ENCODE peak calls at places on chromosomes 1 and 21, in ten cellular contexts. T is BJ; N is H7; W is adipocyte; L is aorta; I is lung; F is choroid plexus epithelial cell; H is CD8-positive, alpha-beta T cell; B is GM23248; R is brain microvascular endothelial cell. P is an unnamed sample.

GRCh38 chr1:47711211-47711847 is 273.5 kb downstream of the FOXD2 start:
- DNase-seq in T (no peak), N (no peak), W (no peak), L (no peak), I (no peak), F (no peak), H (no peak), B (no peak), R (no peak), P (no peak)

GRCh38 chr1:210830034-210831028 is 303.6 kb downstream of the KCNH1 start:
- DNase-seq in T (no peak), N (no peak), W (no peak), L (no peak), I (no peak), F (no peak), H (no peak), B (no peak), R (no peak), P (no peak)

GRCh38 chr1:150751443-150751842 is 14.1 kb downstream of the CTSS start:
- DNase-seq in T (no peak), N (no peak), W (no peak), L (no peak), I (peak), F (no peak), H (no peak), B (no peak), R (no peak), P (no peak)

GRCh38 chr1:116740726-116741125 is 13.5 kb upstream of the CD2 start:
- DNase-seq in T (no peak), N (no peak), W (no peak), L (no peak), I (no peak), F (no peak), H (no peak), B (no peak), R (no peak), P (no peak)

GRCh38 chr21:44958471-44959191 is 18.8 kb downstream of the SLX9 start:
- DNase-seq in T (no peak), N (peak), W (peak), L (peak), I (no peak), F (peak), H (no peak), B (peak), R (peak), P (peak)

GRCh38 chr1:53388963-53389362 is 61.1 kb upstream of the LRP8 start:
- DNase-seq in T (no peak), N (no peak), W (no peak), L (no peak), I (no peak), F (no peak), H (no peak), B (no peak), R (no peak), P (no peak)

GRCh38 chr1:33918368-33918767 is 54.5 kb downstream of the HMGB4 start:
- DNase-seq in T (peak), N (no peak), W (peak), L (no peak), I (no peak), F (peak), H (no peak), B (peak), R (no peak), P (peak)

GRCh38 chr1:147781056-147781471 is 20.7 kb upstream of the GJA5 start:
- DNase-seq in T (no peak), N (no peak), W (no peak), L (no peak), I (no peak), F (no peak), H (no peak), B (peak), R (no peak), P (no peak)

GRCh38 chr1:204660509-204660908 is 25.0 kb downstream of the LRRN2 start:
- DNase-seq in T (no peak), N (no peak), W (peak), L (no peak), I (no peak), F (no peak), H (no peak), B (peak), R (no peak), P (no peak)

GRCh38 chr1:5950201-5950895 is 41.9 kb downstream of the NPHP4 start:
- DNase-seq in T (no peak), N (no peak), W (no peak), L (peak), I (no peak), F (no peak), H (no peak), B (no peak), R (no peak), P (no peak)

GRCh38 chr1:91545506-91546300 is 45.1 kb downstream of the CDC7 start:
- DNase-seq in T (no peak), N (no peak), W (no peak), L (no peak), I (no peak), F (no peak), H (no peak), B (no peak), R (no peak), P (no peak)

GRCh38 chr21:45377325-45377709 is 27.6 kb upstream of the COL18A1 start:
- DNase-seq in T (no peak), N (no peak), W (no peak), L (no peak), I (no peak), F (no peak), H (no peak), B (no peak), R (no peak), P (no peak)

GRCh38 chr1:160626560-160627342 is 20.1 kb downstream of the SLAMF1 start:
- DNase-seq in T (no peak), N (no peak), W (no peak), L (no peak), I (no peak), F (no peak), H (no peak), B (no peak), R (no peak), P (no peak)

GRCh38 chr1:45630429-45630828 is 6.6 kb upstream of the CCDC17 start:
- DNase-seq in T (no peak), N (no peak), W (no peak), L (no peak), I (no peak), F (no peak), H (no peak), B (no peak), R (no peak), P (no peak)

GRCh38 chr1:3924186-3924815 is 24.2 kb upstream of the C1orf174 start:
- DNase-seq in T (no peak), N (no peak), W (no peak), L (peak), I (no peak), F (no peak), H (no peak), B (no peak), R (no peak), P (no peak)

GRCh38 chr1:112937495-112937894 is 18.5 kb downstream of the SLC16A1 start:
- DNase-seq in T (no peak), N (no peak), W (peak), L (no peak), I (no peak), F (no peak), H (no peak), B (peak), R (no peak), P (peak)

GRCh38 chr1:184199036-184199796 is 147.7 kb downstream of the TSEN15 start:
- DNase-seq in T (peak), N (no peak), W (no peak), L (no peak), I (no peak), F (no peak), H (no peak), B (peak), R (no peak), P (no peak)

GRCh38 chr21:17454315-17455027 is 58.4 kb upstream of the CXADR start:
- DNase-seq in T (peak), N (peak), W (peak), L (no peak), I (no peak), F (peak), H (no peak), B (peak), R (peak), P (peak)

GRCh38 chr1:245184791-245185190 is 30.0 kb downstream of the KIF26B start:
- DNase-seq in T (no peak), N (no peak), W (no peak), L (no peak), I (no peak), F (no peak), H (no peak), B (no peak), R (no peak), P (no peak)

GRCh38 chr1:68191717-68192116 is 40.6 kb downstream of the WLS start:
- DNase-seq in T (no peak), N (no peak), W (no peak), L (no peak), I (no peak), F (no peak), H (no peak), B (no peak), R (no peak), P (no peak)

GRCh38 chr1:212655668-212656440 is 43.8 kb downstream of the BATF3 start:
- DNase-seq in T (peak), N (no peak), W (peak), L (no peak), I (no peak), F (no peak), H (no peak), B (peak), R (no peak), P (peak)

GRCh38 chr1:211356723-211357418 is 30.2 kb downstream of the TRAF5 start:
- DNase-seq in T (no peak), N (no peak), W (peak), L (no peak), I (no peak), F (peak), H (no peak), B (peak), R (peak), P (no peak)

GRCh38 chr1:182029002-182029378 is 32.5 kb downstream of the ZNF648 start:
- DNase-seq in T (no peak), N (no peak), W (no peak), L (no peak), I (no peak), F (no peak), H (no peak), B (no peak), R (no peak), P (no peak)

GRCh38 chr1:214004014-214004413 is 16.2 kb downstream of the PROX1 start:
- DNase-seq in T (no peak), N (no peak), W (no peak), L (no peak), I (no peak), F (no peak), H (no peak), B (no peak), R (no peak), P (no peak)

GRCh38 chr1:64172458-64172983 is 30.9 kb upstream of the UBE2U start:
- DNase-seq in T (no peak), N (no peak), W (peak), L (no peak), I (no peak), F (no peak), H (no peak), B (peak), R (no peak), P (no peak)

GRCh38 chr1:202249846-202250245 is 56.2 kb downstream of the LGR6 start:
- DNase-seq in T (no peak), N (no peak), W (no peak), L (no peak), I (no peak), F (no peak), H (no peak), B (peak), R (no peak), P (no peak)

GRCh38 chr21:26067836-26068401 is 102.7 kb downstream of the APP start:
- DNase-seq in T (no peak), N (no peak), W (no peak), L (no peak), I (no peak), F (peak), H (no peak), B (no peak), R (no peak), P (no peak)

GRCh38 chr21:42062543-42063022 is 8.5 kb upstream of the UMODL1 start:
- DNase-seq in T (no peak), N (peak), W (no peak), L (peak), I (no peak), F (peak), H (peak), B (no peak), R (no peak), P (no peak)

GRCh38 chr1:53473463-53473862 is 14.3 kb downstream of the DMRTB1 start:
- DNase-seq in T (no peak), N (no peak), W (peak), L (no peak), I (no peak), F (peak), H (no peak), B (peak), R (peak), P (no peak)

GRCh38 chr1:221089273-221089672 is 210.0 kb downstream of the HLX start:
- DNase-seq in T (no peak), N (no peak), W (peak), L (no peak), I (no peak), F (peak), H (no peak), B (peak), R (no peak), P (peak)

DNA sequence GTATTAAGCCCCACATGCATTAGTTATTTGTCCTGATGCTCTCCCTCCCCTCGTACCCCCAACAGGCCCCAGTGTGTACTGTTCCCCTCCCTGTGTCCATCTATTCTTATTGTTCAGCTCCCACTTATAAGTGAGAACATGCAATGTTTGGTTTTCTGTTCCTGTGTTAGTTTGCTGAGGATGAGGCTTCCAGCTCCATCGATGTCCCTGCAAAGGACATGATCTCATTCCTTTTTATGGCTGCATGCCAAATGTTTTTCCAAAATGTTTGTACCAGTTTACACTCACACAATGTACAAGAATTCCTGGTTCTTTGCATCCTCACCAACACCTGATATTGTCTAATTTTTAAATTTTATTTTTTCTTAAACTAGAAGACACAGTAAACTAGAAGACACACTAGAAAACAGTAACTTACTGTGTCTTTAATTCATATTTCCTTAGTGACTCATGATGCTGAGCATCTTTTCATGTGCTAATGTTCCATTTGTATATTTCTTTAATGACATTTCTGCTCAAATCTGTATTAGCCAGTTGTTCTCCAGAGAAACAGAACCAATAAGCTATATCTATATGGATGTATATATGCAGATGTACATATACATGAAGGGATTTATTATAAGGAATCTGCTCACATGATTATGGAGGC is 19.4 kb upstream of the USP1 start:
- DNase-seq in T (no peak), N (no peak), W (peak), L (no peak), I (no peak), F (peak), H (no peak), B (peak), R (no peak), P (no peak)
- H3K4me3 ChIP-seq in T (no peak), N (no peak), W (no peak), L (no peak), I (no peak), F (no peak), H (no peak), B (no peak), R (no peak), P (no peak)

GRCh38 chr21:37748351-37748750 is 167.9 kb downstream of the KCNJ6 start:
- DNase-seq in T (no peak), N (no peak), W (no peak), L (no peak), I (no peak), F (peak), H (no peak), B (no peak), R (no peak), P (peak)
- H3K4me3 ChIP-seq in T (no peak), N (no peak), W (no peak), L (no peak), I (no peak), F (no peak), H (no peak), B (no peak), R (no peak), P (no peak)

DNA sequence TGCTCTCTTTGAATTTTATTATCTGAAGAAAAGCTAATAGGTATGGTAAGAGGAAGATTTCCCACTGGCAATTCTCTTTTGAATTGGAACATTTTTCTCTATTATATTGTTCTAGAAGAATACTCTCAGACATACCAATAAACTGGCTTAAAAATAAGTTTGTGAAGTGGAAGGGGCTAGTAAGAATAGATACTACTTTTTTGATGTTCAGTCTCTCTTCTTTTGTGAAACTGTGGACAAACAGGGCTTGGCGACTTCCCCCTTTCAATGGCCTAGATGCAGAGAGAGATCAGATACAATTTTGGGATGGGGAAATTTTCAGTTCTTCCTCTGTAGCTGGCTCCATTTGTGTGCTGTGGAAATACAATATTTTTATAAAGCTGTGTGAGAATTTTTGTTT is 2.5 kb downstream of the PBX1 start:
- DNase-seq in T (no peak), N (no peak), W (peak), L (no peak), I (no peak), F (no peak), H (no peak), B (peak), R (no peak), P (no peak)
- H3K4me3 ChIP-seq in T (peak), N (peak), W (peak), L (peak), I (no peak), F (peak), H (no peak), B (peak), R (peak), P (no peak)

GRCh38 chr1:37764888-37765441 is at the start of gene EPHA10:
- DNase-seq in T (no peak), N (peak), W (no peak), L (no peak), I (no peak), F (no peak), H (no peak), B (no peak), R (no peak), P (no peak)
- H3K4me3 ChIP-seq in T (no peak), N (peak), W (no peak), L (no peak), I (no peak), F (no peak), H (no peak), B (no peak), R (no peak), P (no peak)

GRCh38 chr1:217919683-217920502 is 288.7 kb downstream of the SPATA17 start:
- DNase-seq in T (no peak), N (peak), W (no peak), L (no peak), I (no peak), F (no peak), H (no peak), B (peak), R (no peak), P (no peak)
- H3K4me3 ChIP-seq in T (no peak), N (no peak), W (peak), L (no peak), I (no peak), F (no peak), H (no peak), B (peak), R (no peak), P (no peak)

DNA sequence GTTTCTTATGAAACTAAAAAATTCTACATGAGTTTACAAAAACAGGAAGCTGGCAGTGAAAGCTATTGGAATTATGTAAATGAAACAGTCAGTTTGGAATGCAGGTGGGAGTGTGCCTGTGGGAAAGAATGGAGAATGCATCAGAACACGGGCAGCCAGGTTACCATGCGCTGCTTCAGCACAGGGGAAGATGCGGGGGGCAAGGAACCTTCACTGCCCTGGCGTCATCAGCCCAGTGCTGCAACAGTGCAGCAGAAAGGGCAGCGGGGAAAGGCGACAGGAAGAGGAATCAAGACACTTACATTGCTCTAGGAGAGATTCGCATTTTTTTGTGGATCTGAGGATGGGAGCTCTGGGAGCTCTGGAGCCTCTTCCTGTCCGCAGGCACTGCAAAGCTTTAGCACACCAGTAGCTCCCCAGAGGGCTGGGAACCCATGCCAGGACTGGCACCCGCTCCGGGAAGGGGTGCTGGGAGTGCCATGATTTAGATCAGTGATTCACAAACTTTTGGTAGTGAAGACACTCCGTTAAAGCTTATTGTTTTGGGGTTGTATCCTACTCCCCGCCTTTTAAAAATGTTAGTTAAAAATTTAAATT is 64.1 kb upstream of the WDR26 start:
- DNase-seq in T (no peak), N (peak), W (peak), L (no peak), I (no peak), F (peak), H (no peak), B (peak), R (peak), P (peak)
- H3K4me3 ChIP-seq in T (no peak), N (no peak), W (peak), L (no peak), I (no peak), F (no peak), H (no peak), B (peak), R (no peak), P (no peak)

P was measured in trophoblast cell.